ENCODE peak calls at places on chromosome 16, in five cellular contexts. E is PC-3, U is heart left ventricle, O is colonic mucosa, T is stomach. P is an unnamed sample. For H3K27me3, the result is how much of the 10 kb centered on the place peaks cover.

GRCh38 chr16:55821210-55821609 is 11.7 kb downstream of the CES1 start:
- DNase-seq in U (no peak), T (no peak), O (no peak), E (no peak), P (no peak)

GRCh38 chr16:85331685-85332084 is 219.4 kb upstream of the CIBAR2 start:
- DNase-seq in O (peak), T (peak), U (no peak), E (no peak), P (no peak)

GRCh38 chr16:15521758-15522509 is 87.5 kb downstream of the BMERB1 start:
- DNase-seq in T (no peak), O (no peak), E (no peak), U (peak), P (peak)

GRCh38 chr16:70789231-70789926 is 11.6 kb downstream of the VAC14 start:
- DNase-seq in T (peak), U (peak), E (no peak), O (peak), P (peak)

GRCh38 chr16:10305912-10306311 is 79.9 kb upstream of the ATF7IP2 start:
- DNase-seq in E (no peak), U (no peak), T (no peak), O (no peak), P (no peak)

GRCh38 chr16:84546669-84547538 is 42.4 kb upstream of the MEAK7 start:
- DNase-seq in T (no peak), U (no peak), O (no peak), E (no peak), P (no peak)

GRCh38 chr16:11258553-11259287 is 2.7 kb upstream of the SOCS1 start:
- DNase-seq in E (no peak), T (peak), U (peak), O (peak), P (no peak)

GRCh38 chr16:31569360-31569717 is 41.6 kb downstream of the AHSP start:
- DNase-seq in E (no peak), T (no peak), O (no peak), U (no peak), P (no peak)

GRCh38 chr16:85252461-85252860 is 140.2 kb upstream of the CIBAR2 start:
- DNase-seq in E (no peak), U (no peak), T (no peak), O (no peak), P (no peak)

GRCh38 chr16:30567160-30567990 is 4.1 kb downstream of the ZNF688 start:
- DNase-seq in E (peak), U (no peak), O (no peak), T (no peak), P (no peak)

GRCh38 chr16:85485379-85485778 is 127.7 kb upstream of the GSE1 start:
- DNase-seq in O (no peak), E (no peak), U (no peak), T (no peak), P (no peak)

GRCh38 chr16:63315229-63315628 is 1279.0 kb upstream of the CDH8 start:
- DNase-seq in E (no peak), T (no peak), U (no peak), O (no peak), P (no peak)

GRCh38 chr16:85017151-85017550 is 5.8 kb upstream of the ZDHHC7 start:
- DNase-seq in O (no peak), T (no peak), U (no peak), E (peak), P (no peak)

GRCh38 chr16:58402796-58403195 is 10.5 kb downstream of the GINS3 start:
- DNase-seq in O (no peak), T (no peak), E (no peak), U (no peak), P (no peak)

GRCh38 chr16:67179421-67180080 is 4.2 kb downstream of the MATCAP1 start:
- DNase-seq in U (no peak), E (no peak), T (no peak), O (no peak), P (no peak)

GRCh38 chr16:84471966-84472365 is 32.5 kb downstream of the MEAK7 start:
- DNase-seq in O (no peak), E (no peak), T (peak), U (no peak), P (no peak)

GRCh38 chr16:12794486-12795399 is 8.9 kb downstream of the CPPED1 start:
- DNase-seq in O (no peak), U (peak), T (no peak), E (no peak), P (no peak)

GRCh38 chr16:81394416-81394815 is 50.2 kb upstream of the CMIP start:
- DNase-seq in O (no peak), E (no peak), T (no peak), U (no peak), P (no peak)

GRCh38 chr16:30185683-30186421 is 2.5 kb downstream of the CORO1A start:
- DNase-seq in O (peak), E (no peak), T (peak), U (peak), P (no peak)

GRCh38 chr16:20806168-20807050 is at the start of the genes ERI2 and REXO5:
- DNase-seq in T (peak), O (peak), E (peak), U (peak), P (peak)
- TF ChIP-seq CTCF in T (no peak), O (no peak), E (peak), U (peak), P (peak)

GRCh38 chr16:14284371-14284770 is 213.3 kb downstream of the MRTFB start:
- DNase-seq in O (no peak), U (no peak), T (no peak), E (no peak), P (no peak)
- H3K4me3 ChIP-seq in O (no peak), U (no peak), T (peak), E (peak), P (no peak)

GRCh38 chr16:88680554-88681083 is 5.7 kb downstream of the SNAI3 start:
- DNase-seq in U (no peak), T (no peak), O (no peak), E (no peak), P (no peak)
- H3K27me3 ChIP-seq in U (under half), T (under half), O (under half), E (under half), P (half or more)

GRCh38 chr16:72532896-72533295 is 360.9 kb upstream of the PMFBP1 start:
- DNase-seq in E (no peak), O (no peak), U (no peak), T (no peak), P (no peak)

DNA sequence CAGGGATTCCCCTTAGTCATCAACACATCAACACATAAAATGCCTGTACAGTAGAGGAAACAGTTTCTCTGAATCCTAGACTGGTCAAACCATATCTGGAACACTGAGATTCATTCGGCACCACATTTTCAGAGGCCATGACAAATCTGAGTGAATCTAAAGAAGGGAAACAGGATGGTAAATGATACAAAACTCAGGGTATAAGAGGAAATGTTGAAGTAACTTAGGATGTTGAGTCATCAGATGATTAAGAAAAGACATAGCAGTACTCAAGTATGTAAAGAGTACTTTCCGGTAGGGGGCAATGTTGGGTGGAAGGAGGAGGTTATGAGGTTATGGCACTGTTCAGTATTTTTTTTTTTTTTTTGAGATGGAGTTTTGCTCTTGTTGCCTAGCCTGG is 358.5 kb upstream of the PMFBP1 start:
- DNase-seq in O (no peak), T (no peak), E (peak), U (no peak), P (no peak)
- TF ChIP-seq CTCF in O (no peak), T (no peak), E (peak), U (no peak), P (no peak)